ENCODE peak calls at places on chromosomes 3 and 15, in five cellular contexts. I is mammary epithelial cell; C is PC-9; A is aorta; E is naive thymus-derived CD4-positive, alpha-beta T cell. O is an unnamed sample.

GRCh38 chr15:45126535-45127158 is 3.0 kb downstream of the DUOXA1 start:
- DNase-seq in I (peak; percentile 35), C (peak; percentile 45), A (no peak), E (peak; percentile 50), O (no peak)

GRCh38 chr3:59641169-59641914 is 591.5 kb upstream of the CFAP20DC start:
- DNase-seq in I (no peak), C (no peak), A (no peak), E (no peak), O (no peak)

GRCh38 chr3:45635475-45636256 is 41.1 kb downstream of the LIMD1 start:
- DNase-seq in I (peak; percentile 76), C (peak; percentile 61), A (no peak), E (no peak), O (no peak)

GRCh38 chr3:152126260-152126659 is 142.5 kb upstream of the MBNL1 start:
- DNase-seq in I (no peak), C (no peak), A (no peak), E (no peak), O (no peak)

GRCh38 chr15:45640610-45641009 is 5.8 kb downstream of the SQOR start:
- DNase-seq in I (peak; percentile 98), C (peak; percentile 18), A (no peak), E (no peak), O (no peak)

GRCh38 chr15:78284758-78285157 is 14.7 kb downstream of the SKIC8 start:
- DNase-seq in I (no peak), C (no peak), A (no peak), E (no peak), O (no peak)

GRCh38 chr3:64501298-64501906 is 186.4 kb downstream of the ADAMTS9 start:
- DNase-seq in I (no peak), C (no peak), A (no peak), E (no peak), O (no peak)

GRCh38 chr3:56123487-56123886 is 344.8 kb downstream of the ERC2 start:
- DNase-seq in I (no peak), C (no peak), A (no peak), E (no peak), O (no peak)

GRCh38 chr3:27758083-27758482 is 36.0 kb upstream of the EOMES start:
- DNase-seq in I (peak; percentile 95), C (no peak), A (no peak), E (no peak), O (no peak)

GRCh38 chr15:68057758-68058157 is 3.6 kb downstream of the PIAS1 start:
- DNase-seq in I (no peak), C (no peak), A (no peak), E (no peak), O (no peak)

GRCh38 chr3:83011471-83011870 is 1250.0 kb upstream of the GBE1 start:
- DNase-seq in I (peak; percentile 5), C (no peak), A (no peak), E (no peak), O (no peak)

GRCh38 chr3:196655496-196655895 is 16.0 kb downstream of the NRROS start:
- DNase-seq in I (no peak), C (no peak), A (no peak), E (no peak), O (no peak)

GRCh38 chr3:9715764-9716437 is 12.3 kb downstream of the CPNE9 start:
- DNase-seq in I (peak; percentile 76), C (peak; percentile 68), A (peak; percentile 89), E (peak; percentile 18), O (no peak)

GRCh38 chr3:31980530-31981205 is 394 bp downstream of the OSBPL10 start:
- DNase-seq in I (peak; percentile 81), C (peak; percentile 76), A (peak; percentile 83), E (peak; percentile 50), O (peak; percentile 93)
- H3K4me1 ChIP-seq in I (peaks cover 26% of the 10 kb centered on the region), C (peaks cover 18% of the 10 kb centered on the region), A (no peaks in the 10 kb centered on the region), E (no peaks in the 10 kb centered on the region), O (peaks cover 40% of the 10 kb centered on the region)

GRCh38 chr3:100033814-100034490 is 80.3 kb downstream of the FILIP1L start:
- DNase-seq in I (no peak), C (no peak), A (no peak), E (no peak), O (no peak)
- H3K4me1 ChIP-seq in I (peaks cover 36% of the 10 kb centered on the region), C (peaks cover 16% of the 10 kb centered on the region), A (peaks cover 10% of the 10 kb centered on the region), E (no peaks in the 10 kb centered on the region), O (no peaks in the 10 kb centered on the region)

GRCh38 chr3:49412632-49413337 is 562 bp downstream of the TCTA start:
- DNase-seq in I (no peak), C (no peak), A (no peak), E (no peak), O (peak; percentile 69)

GRCh38 chr3:49410844-49411549 is 779 bp downstream of the RHOA start:
- DNase-seq in I (peak; percentile 39), C (no peak), A (no peak), E (no peak), O (no peak)

GRCh38 chr3:49413338-49413734 is 1.1 kb downstream of the TCTA start:
- DNase-seq in I (no peak), C (no peak), A (no peak), E (no peak), O (peak; percentile 70)

GRCh38 chr3:49411550-49411967 is 217 bp downstream of the RHOA start:
- DNase-seq in I (no peak), C (peak; percentile 39), A (peak; percentile 85), E (no peak), O (peak; percentile 95)

DNA sequence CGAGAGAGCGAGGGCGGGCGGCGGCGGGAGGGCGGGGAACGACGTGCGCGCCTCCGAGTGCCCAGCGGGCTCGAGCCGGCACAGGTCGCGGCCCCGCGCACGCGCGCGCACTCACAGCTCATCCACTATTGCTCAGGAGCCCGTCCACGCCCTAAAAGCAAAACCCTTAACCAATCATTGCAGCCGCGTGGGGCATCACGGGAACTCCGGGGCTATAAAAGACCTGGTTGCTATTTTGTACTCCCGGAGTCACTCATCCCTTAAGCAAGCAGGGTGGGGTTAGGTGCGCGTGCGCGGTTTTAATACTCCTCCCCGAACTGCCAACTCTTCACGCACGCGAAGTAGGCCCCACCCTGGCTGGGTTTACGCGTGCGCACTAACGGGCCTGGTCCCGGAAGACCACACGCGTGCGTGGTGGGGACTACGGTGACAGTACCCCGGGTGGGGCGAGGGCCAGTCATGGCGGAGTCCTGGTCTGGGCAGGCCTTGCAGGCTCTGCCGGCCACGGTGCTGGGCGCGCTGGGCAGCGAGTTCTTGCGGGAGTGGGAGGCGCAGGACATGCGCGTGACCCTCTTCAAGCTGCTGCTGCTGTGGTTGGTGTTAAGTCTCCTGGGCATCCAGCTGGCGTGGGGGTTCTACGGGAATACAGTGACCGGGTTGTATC is at the start of the genes RHOA and TCTA:
- DNase-seq in I (peak; percentile 100), C (peak; percentile 97), A (peak; percentile 100), E (peak; percentile 100), O (peak; percentile 100)
- H3K4me1 ChIP-seq in I (peaks cover 35% of the 10 kb centered on the region), C (peaks cover 36% of the 10 kb centered on the region), A (peaks cover 12% of the 10 kb centered on the region), E (peaks cover 61% of the 10 kb centered on the region), O (peaks cover 87% of the 10 kb centered on the region)

GRCh38 chr3:149968216-149968615 is 2.5 kb downstream of the PFN2 start:
- DNase-seq in I (peak; percentile 51), C (no peak), A (no peak), E (no peak), O (no peak)
- H3K4me1 ChIP-seq in I (peaks cover 24% of the 10 kb centered on the region), C (peaks cover 35% of the 10 kb centered on the region), A (peaks cover 7% of the 10 kb centered on the region), E (peaks cover 4% of the 10 kb centered on the region), O (peaks cover 38% of the 10 kb centered on the region)

GRCh38 chr15:66764067-66764428 is 62.0 kb downstream of the SMAD6 start:
- DNase-seq in I (no peak), C (no peak), A (no peak), E (no peak), O (no peak)
- H3K4me1 ChIP-seq in I (peaks cover 48% of the 10 kb centered on the region), C (peaks cover 82% of the 10 kb centered on the region), A (peaks cover 7% of the 10 kb centered on the region), E (no peaks in the 10 kb centered on the region), O (peaks cover 12% of the 10 kb centered on the region)

DNA sequence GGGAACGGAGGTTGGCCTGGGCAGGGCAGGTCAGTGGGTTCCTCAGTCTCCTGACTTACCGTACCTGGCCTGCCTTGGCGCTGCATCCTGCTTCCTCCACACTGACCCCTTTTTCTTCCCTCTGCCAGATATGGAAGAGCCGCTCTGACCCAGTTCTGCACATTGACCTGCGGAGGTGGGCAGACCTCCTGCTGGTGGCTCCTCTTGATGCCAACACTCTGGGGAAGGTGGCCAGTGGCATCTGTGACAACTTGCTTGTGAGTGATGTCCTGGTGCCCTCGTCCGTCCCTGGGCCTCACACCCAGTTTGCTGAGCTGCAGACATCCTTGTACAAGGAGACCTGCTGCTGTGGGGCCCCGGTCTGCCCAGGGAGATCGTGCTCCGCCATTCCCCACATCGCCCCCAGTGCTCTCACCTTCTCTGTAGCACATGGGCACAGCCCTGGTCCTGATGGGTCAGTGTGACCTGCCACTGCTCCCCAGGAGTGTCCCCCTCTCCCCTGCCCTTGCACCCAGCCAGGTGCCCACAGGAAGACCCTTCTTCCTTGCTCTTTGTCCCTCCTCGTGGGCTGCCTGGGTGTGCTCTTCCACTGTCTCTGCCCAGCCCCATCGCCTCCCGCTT is 21.0 kb downstream of the PPCDC start:
- DNase-seq in I (no peak), C (no peak), A (no peak), E (no peak), O (no peak)
- H3K4me1 ChIP-seq in I (peaks cover 23% of the 10 kb centered on the region), C (peaks cover 73% of the 10 kb centered on the region), A (no peaks in the 10 kb centered on the region), E (no peaks in the 10 kb centered on the region), O (peaks cover 66% of the 10 kb centered on the region)

DNA sequence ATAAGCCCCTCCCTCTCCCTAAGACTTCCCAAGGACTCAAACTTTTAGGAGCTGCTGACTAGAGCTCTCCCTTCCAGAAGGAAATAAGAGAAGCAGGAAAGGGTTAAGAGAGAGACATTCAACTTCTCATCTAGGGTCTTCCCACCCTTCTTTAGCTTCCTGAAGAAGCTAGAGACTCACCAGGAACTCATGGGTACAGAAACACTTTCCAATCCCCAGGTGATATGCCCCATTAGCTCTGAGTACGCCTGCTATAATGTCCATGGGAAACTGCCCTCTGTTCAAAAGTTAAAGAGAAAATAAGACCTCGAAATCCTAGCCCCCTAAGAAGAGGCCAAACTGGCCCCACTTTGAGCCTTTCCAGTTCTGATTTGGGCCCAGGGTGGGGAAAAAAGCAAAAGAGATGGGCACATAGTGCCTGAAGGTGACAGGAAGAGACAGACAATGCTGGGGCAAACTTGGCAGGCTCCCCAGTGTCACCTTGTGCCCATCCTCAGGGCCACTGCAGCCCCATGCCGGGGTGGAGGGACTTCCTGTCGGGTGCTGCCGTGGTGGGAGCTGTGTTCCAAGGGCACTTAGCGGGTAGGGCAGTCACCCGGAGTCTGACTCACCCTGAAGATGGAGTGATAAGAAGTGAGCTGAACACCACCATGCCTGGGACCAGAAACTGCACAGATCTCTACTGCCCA is 29.5 kb downstream of the CCDC12 start:
- DNase-seq in I (peak; percentile 70), C (peak; percentile 62), A (no peak), E (no peak), O (peak; percentile 86)
- H3K4me1 ChIP-seq in I (peaks cover 72% of the 10 kb centered on the region), C (peaks cover 77% of the 10 kb centered on the region), A (peaks cover 12% of the 10 kb centered on the region), E (peaks cover 41% of the 10 kb centered on the region), O (peaks cover 60% of the 10 kb centered on the region)

DNA sequence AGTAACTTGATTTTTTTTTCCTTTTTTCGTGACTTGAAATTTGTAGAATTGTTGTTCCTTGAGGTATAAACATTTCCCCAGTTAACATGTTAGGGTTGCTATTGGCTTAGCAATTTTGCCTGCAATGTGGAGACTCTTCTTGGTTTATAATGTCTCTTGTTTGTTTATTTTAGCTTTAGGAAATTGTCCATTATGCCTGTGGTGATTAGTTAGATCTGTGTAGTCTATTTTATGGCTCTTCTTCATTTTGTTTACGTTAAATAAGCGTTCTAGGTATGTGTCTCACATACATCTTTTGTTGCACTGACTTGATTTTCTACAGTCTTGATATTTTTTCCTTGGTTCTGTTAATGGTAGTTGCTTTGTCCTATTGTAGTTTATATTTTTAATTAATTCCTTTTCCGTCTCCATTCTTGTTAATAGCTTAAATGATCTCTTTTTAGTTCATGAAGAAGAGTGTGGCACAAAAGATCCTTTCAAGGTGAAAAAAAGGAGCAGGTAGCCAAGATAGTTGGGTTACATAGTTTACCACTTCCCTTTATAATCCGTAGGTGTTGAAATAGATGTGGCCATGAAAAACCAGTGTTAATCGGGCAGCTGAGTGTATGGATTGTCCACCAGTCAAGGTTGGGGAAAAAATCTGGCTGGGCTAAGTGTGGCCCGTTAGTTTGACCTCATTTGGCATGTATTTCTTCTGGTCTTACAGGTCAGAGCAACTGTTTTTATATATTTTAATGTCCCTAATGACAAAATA is 12.1 kb downstream of the IQGAP1 start:
- DNase-seq in I (peak; percentile 44), C (no peak), A (no peak), E (no peak), O (no peak)
- H3K4me1 ChIP-seq in I (peaks cover 48% of the 10 kb centered on the region), C (peaks cover 62% of the 10 kb centered on the region), A (peaks cover 20% of the 10 kb centered on the region), E (peaks cover 31% of the 10 kb centered on the region), O (peaks cover 98% of the 10 kb centered on the region)

O was measured in spleen.